ENCODE peak calls at places on chromosomes 5 and 9, in four cellular contexts. W, Q, L and H are unnamed samples.

GRCh38 chr9:69028754-69029153 is 6.8 kb upstream of the FXN start:
- DNase-seq in W (no peak), Q (no peak), L (no peak), H (no peak)

GRCh38 chr5:171806976-171807823 is 21.6 kb downstream of the SMIM23 start:
- DNase-seq in Q (no peak), W (no peak), L (peak; percentile 53), H (no peak)

GRCh38 chr5:7017004-7017770 is 304.0 kb downstream of the TENT4A start:
- DNase-seq in L (no peak), W (no peak), Q (no peak), H (no peak)

GRCh38 chr5:178667109-178667508 is 40.3 kb upstream of the CLK4 start:
- DNase-seq in Q (no peak), L (no peak), W (no peak), H (no peak)

GRCh38 chr9:26687421-26687820 is 205.2 kb downstream of the CAAP1 start:
- DNase-seq in W (no peak), L (no peak), Q (no peak), H (no peak)

GRCh38 chr9:68560131-68560844 is 19.6 kb upstream of the TMEM252 start:
- DNase-seq in Q (peak; percentile 62), W (no peak), L (peak; percentile 36), H (peak; percentile 62)

GRCh38 chr5:167208911-167209310 is 1082.5 kb upstream of the WWC1 start:
- DNase-seq in L (peak; percentile 4), W (no peak), Q (no peak), H (no peak)

GRCh38 chr5:76404694-76405306 is 1.7 kb downstream of the IQGAP2 start:
- DNase-seq in L (no peak), Q (no peak), W (no peak), H (no peak)

GRCh38 chr9:27154923-27155322 is 45.9 kb downstream of the TEK start:
- DNase-seq in Q (no peak), W (peak; percentile 54), L (peak; percentile 38), H (peak; percentile 21)

GRCh38 chr9:91117474-91117891 is 244.2 kb downstream of the AUH start:
- DNase-seq in Q (no peak), L (no peak), W (no peak), H (peak; percentile 68)

GRCh38 chr5:108315829-108316228 is 66.1 kb downstream of the FBXL17 start:
- DNase-seq in W (no peak), L (peak; percentile 73), Q (no peak), H (no peak)

GRCh38 chr5:135879591-135879990 is 16.1 kb downstream of the IL9 start:
- DNase-seq in Q (no peak), W (no peak), L (no peak), H (no peak)

GRCh38 chr9:99905833-99906402 is 536 bp upstream of the STX17 start:
- DNase-seq in L (peak; percentile 74), Q (no peak), W (no peak), H (no peak)

GRCh38 chr5:149404746-149405549 is 25.9 kb upstream of the IL17B start:
- DNase-seq in L (no peak), W (peak; percentile 93), Q (peak; percentile 62), H (no peak)

GRCh38 chr9:21690561-21690960 is 111.9 kb upstream of the MTAP start:
- DNase-seq in W (no peak), L (no peak), Q (no peak), H (no peak)

GRCh38 chr5:127648997-127649550 is at the start of gene CTXN3:
- DNase-seq in W (no peak), Q (no peak), L (no peak), H (no peak)

GRCh38 chr9:136965771-136966484 is 11.4 kb upstream of the PTGDS start:
- DNase-seq in L (no peak), Q (no peak), W (no peak), H (no peak)

GRCh38 chr5:1484416-1485319 is 39.1 kb downstream of the LPCAT1 start:
- DNase-seq in Q (no peak), W (no peak), L (no peak), H (no peak)

GRCh38 chr5:138824924-138825863 is 49.9 kb downstream of the LRRTM2 start:
- DNase-seq in W (no peak), L (no peak), Q (no peak), H (no peak)

GRCh38 chr9:117084221-117084620 is 330.6 kb downstream of the ASTN2 start:
- DNase-seq in W (no peak), Q (no peak), L (no peak), H (no peak)

GRCh38 chr5:146620663-146621051 is 104.7 kb upstream of the GPR151 start:
- DNase-seq in W (no peak), L (no peak), Q (no peak), H (no peak)

DNA sequence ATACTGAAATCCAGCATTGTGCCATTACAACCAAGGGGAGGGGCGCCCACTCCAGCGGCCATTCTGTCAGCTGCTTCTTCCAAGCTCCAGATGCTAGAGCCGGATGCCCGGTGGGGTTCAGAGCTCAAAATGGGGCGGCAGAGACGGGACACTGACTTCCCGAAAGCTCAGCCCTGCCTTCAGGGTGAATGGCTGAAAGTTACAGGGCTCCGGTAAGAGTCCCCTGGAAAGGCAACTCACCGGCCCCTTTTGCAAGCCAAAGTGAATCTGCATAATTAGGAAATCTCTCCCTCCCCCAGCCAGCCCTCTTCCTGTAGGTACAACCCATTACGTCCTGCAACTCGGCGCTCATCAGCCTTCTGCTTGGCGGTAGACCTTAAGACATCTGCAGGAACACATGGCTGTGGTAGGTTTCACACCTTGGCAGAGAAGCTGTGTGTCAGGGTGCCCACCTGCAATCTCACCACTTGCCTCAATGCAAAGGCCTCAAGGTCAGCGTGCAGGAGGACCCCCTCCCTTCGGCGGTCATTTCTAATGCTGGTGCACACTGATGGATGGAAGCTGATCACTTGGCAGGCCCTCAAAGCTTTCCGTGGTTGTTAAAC is 67.1 kb downstream of the CRB2 start:
- DNase-seq in Q (no peak), L (no peak), W (no peak), H (no peak)
- H3K36me3 ChIP-seq in Q (no peaks in the 10 kb centered on the region), L (no peaks in the 10 kb centered on the region), W (no peaks in the 10 kb centered on the region), H (peaks cover 43% of the 10 kb centered on the region)

DNA sequence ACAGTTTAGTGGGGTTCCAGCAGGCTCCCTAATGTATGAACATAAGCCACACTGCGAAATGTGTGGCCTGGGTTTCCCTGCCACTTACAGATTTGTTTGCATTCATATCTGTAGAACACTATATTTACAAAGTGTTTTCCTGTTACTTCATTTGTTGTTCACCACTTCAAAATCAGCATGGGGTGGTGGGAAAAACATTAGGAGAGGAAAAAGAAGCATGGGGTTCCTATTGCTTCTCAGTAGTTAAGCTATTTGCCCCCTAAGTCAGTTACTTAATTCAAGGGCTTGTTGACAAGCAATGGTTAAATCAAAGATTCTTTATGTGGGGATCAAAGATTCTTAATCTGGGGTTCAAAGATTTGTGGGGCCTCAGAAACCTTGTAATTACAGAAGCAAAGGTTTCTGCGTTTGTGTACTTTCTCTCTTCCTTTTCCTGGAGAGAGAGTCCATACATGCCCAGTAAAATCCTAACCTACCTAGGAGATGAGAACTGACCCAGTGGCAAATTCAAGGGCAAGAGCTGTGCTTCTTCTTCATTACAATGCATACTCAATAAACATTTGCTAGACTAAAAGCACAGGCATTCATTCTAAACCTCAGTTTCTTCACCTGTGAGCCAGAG is 27.0 kb downstream of the ZNF608 start:
- DNase-seq in W (no peak), L (no peak), Q (no peak), H (no peak)
- H3K4me1 ChIP-seq in W (no peaks in the 10 kb centered on the region), L (no peaks in the 10 kb centered on the region), Q (no peaks in the 10 kb centered on the region), H (no peaks in the 10 kb centered on the region)

DNA sequence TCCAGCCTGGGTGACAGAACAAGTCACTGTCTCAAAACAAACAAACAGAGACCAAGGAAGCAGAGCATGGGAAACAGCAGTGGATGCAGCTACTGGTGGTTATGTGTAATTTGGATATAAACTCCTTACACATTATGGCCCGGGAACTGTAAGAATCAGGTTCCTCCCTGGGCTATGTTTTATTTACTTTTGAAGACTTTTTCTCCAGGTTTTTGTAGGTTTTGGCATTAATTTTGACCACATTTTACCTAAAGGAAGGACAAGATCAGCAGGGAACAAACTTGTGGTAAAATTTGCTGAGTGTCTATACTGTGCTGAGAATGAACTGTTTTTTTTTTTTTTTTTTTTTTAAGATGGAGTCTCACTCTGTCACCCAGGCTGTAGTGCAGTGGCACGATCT is 8.4 kb downstream of the KIF2A start:
- DNase-seq in L (no peak), Q (no peak), W (no peak), H (no peak)
- H3K36me3 ChIP-seq in L (no peaks in the 10 kb centered on the region), Q (no peaks in the 10 kb centered on the region), W (peaks cover 22% of the 10 kb centered on the region), H (no peaks in the 10 kb centered on the region)

DNA sequence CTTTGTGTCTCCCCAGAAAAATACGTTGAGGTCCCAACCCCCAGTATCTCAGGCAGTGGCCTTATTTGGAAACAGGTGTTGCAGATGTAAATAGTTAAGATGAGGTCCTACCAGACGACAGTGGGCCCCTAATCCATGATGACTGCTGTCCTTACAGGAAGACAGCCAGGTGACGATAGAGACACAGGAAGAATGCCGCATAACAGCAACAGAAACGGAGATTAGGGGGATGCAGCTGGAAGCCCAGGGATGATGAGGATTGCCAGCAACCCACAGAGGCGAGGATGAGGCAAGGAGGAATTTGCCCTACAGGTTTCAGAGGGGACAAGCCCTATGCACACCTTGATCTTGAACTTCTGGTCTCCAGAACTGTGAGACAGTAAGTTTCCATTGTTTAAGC is 46.5 kb downstream of the ROPN1L start:
- DNase-seq in L (no peak), Q (no peak), W (no peak), H (no peak)
- H3K4me1 ChIP-seq in L (peaks cover 5% of the 10 kb centered on the region), Q (no peaks in the 10 kb centered on the region), W (peaks cover 54% of the 10 kb centered on the region), H (peaks cover 11% of the 10 kb centered on the region)

GRCh38 chr5:87403409-87403808 is 9.3 kb downstream of the CCNH start:
- DNase-seq in Q (no peak), L (no peak), W (no peak), H (no peak)
- H3K36me3 ChIP-seq in Q (no peaks in the 10 kb centered on the region), L (peaks cover 92% of the 10 kb centered on the region), W (peaks cover 95% of the 10 kb centered on the region), H (peaks cover 73% of the 10 kb centered on the region)

GRCh38 chr9:129319076-129319937 is 141.2 kb upstream of the IER5L start:
- DNase-seq in W (no peak), L (no peak), Q (peak; percentile 35), H (no peak)
- H3K4me1 ChIP-seq in W (peaks cover 12% of the 10 kb centered on the region), L (peaks cover 5% of the 10 kb centered on the region), Q (peaks cover 24% of the 10 kb centered on the region), H (peaks cover 19% of the 10 kb centered on the region)